ENCODE peak calls at places on chromosomes 11 and 22, in four cellular contexts. C is GM12878, D is HepG2, Q is K562. Z is an unnamed sample.

GRCh38 chr11:104705475-104706195 is 192.6 kb downstream of the CASP12 start:
- DNase-seq in D (no peak), C (peak; percentile 59), Q (no peak), Z (no peak)

GRCh38 chr11:13375798-13376197 is 87.2 kb downstream of the BTBD10 start:
- DNase-seq in D (no peak), Q (no peak), C (no peak), Z (no peak)

GRCh38 chr11:75237050-75237449 is 3.5 kb upstream of the TPBGL start:
- DNase-seq in C (no peak), D (no peak), Q (no peak), Z (no peak)

GRCh38 chr22:32079110-32080089 is 36.3 kb downstream of the SLC5A1 start:
- DNase-seq in C (no peak), Q (no peak), D (no peak), Z (no peak)

GRCh38 chr11:13663631-13664071 is 4.8 kb upstream of the FAR1 start:
- DNase-seq in C (no peak), D (no peak), Q (no peak), Z (no peak)

GRCh38 chr11:60915250-60915914 is 1.4 kb downstream of the TMEM109 start:
- DNase-seq in Q (no peak), D (no peak), C (peak; percentile 69), Z (peak; percentile 44)

GRCh38 chr22:27454807-27455450 is 346.6 kb downstream of the MN1 start:
- DNase-seq in C (no peak), D (no peak), Q (peak; percentile 13), Z (no peak)

GRCh38 chr22:46684706-46685105 is 53.3 kb downstream of the CERK start:
- DNase-seq in Q (no peak), C (peak; percentile 40), D (no peak), Z (no peak)

GRCh38 chr11:62546937-62547625 is 475 bp upstream of the AHNAK start:
- DNase-seq in D (no peak), C (no peak), Q (no peak), Z (no peak)

GRCh38 chr22:33328789-33329296 is 270.7 kb upstream of the SYN3 start:
- DNase-seq in C (no peak), D (peak; percentile 55), Q (no peak), Z (no peak)

GRCh38 chr22:45328822-45329535 is 19.2 kb downstream of the FAM118A start:
- DNase-seq in Q (no peak), D (no peak), C (no peak), Z (no peak)

GRCh38 chr11:14764213-14764898 is 120.8 kb downstream of the PDE3B start:
- DNase-seq in C (no peak), Q (no peak), D (no peak), Z (no peak)

GRCh38 chr11:66593650-66594049 is 665 bp downstream of the CCS start:
- DNase-seq in C (no peak), D (no peak), Q (no peak), Z (no peak)

GRCh38 chr11:16606784-16607674 is 131.4 kb upstream of the C11orf58 start:
- DNase-seq in Q (peak; percentile 50), C (no peak), D (no peak), Z (peak; percentile 27)

GRCh38 chr11:128716231-128716630 is 22.4 kb downstream of the FLI1 start:
- DNase-seq in D (no peak), Q (no peak), C (no peak), Z (no peak)

GRCh38 chr11:38448284-38448683 is 1850.2 kb upstream of the RAG2 start:
- DNase-seq in D (no peak), C (no peak), Q (no peak), Z (no peak)

GRCh38 chr11:8315463-8315862 is 51.8 kb upstream of the LMO1 start:
- DNase-seq in C (no peak), Q (no peak), D (no peak), Z (no peak)

GRCh38 chr22:38569181-38569971 is 607 bp downstream of the DMC1 start:
- DNase-seq in Q (peak; percentile 16), C (no peak), D (no peak), Z (peak; percentile 52)
- TF ChIP-seq SP1 in Q (no peak), C (no peak), D (no peak), Z (no peak)

DNA sequence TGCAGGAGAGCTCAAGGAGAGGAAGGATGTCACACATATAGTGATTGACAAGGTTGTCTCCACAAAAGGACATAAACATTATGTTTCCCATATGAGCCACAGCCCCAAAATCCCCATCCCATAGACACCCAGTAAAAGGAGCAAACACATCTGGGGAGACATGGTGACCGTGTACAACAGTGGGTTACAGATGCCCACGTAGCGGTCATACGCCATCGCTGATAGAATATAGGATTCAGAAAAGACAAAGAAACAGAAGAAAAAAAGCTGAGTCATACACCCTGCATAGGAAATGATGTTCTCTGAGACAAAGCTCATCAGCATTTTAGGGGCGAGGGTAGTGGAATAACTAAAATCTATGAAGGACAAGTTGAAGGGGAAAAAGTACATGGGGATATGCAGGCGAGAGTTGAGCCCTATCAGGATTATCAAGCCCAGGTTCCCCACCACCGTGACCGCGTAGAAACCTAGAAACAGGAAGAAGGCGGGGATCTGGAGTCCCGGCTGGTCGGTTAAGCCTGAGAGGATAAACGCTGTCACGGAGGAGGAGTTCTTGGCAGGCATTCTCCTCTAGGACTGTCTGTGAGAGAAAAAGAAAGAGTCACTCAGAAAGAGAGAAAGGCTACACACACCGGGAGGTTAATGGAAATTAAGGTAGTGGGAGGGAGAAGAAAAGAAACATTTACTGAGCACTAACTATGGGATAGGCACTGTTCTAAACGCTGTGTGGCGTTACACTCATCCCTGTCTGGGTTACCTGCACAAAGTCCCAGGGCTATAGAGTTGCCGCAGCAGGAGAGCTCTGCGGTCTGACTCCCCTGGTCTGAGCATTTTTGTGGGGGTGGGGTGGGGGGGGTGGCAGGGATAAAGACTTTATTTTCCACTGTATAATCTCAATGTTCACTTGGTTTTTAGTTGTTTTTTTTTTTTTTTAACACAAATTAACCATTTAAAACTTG is 36.1 kb upstream of the OR8B8 start:
- DNase-seq in D (peak; percentile 9), C (no peak), Q (peak; percentile 28), Z (no peak)
- TF ChIP-seq FOXM1 in D (no peak), C (no peak), Q (no peak), Z (no peak)

GRCh38 chr11:34065505-34066203 is 14.1 kb downstream of the CAPRIN1 start:
- DNase-seq in C (no peak), D (no peak), Q (no peak), Z (no peak)
- TF ChIP-seq SP1 in C (no peak), D (no peak), Q (no peak), Z (no peak)

GRCh38 chr11:96652516-96652915 is 262.7 kb downstream of the JRKL start:
- DNase-seq in C (no peak), Q (no peak), D (no peak), Z (no peak)
- TF ChIP-seq FOXM1 in C (no peak), Q (no peak), D (no peak), Z (no peak)

DNA sequence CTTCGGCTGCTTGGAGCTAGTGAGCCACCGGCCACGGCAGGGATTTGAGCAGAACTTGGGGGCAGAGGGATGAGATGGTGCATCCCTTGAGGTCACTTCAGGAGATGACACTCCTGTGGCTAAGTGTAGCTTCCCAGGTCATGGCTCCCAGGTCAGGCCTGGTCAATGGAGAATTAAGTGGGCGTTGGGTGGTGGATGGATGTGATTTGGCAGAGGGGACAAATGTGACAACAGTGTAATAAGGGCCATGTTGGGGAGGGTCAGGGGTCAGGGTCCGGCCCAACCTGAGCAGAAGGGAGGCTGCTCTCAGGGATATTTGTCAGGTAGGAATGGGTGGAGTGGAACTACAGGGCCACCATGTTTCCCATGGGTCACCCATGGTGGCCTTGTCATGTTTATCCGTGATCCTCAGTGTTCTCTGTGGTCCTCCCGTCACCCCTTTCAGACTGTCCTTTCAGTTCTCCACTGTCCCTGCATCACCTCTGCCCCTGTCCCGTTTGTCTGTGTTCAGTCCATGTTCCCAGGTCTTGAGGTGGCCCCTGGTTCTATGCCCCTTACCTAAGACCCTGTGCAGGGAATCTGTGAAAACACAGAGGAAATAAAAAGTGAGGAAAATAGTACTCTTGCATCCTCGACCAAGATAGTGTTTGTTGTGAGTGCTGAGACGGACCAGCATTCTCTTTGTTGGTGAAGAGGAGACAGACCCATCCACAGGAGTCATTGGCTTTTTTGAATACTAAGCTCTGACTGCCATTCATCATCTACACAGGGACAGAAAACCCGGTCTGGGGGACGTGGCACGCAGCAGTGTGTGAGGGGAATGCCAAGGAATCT is 6.1 kb downstream of the SLC25A1 start:
- DNase-seq in Q (no peak), C (no peak), D (no peak), Z (no peak)
- TF ChIP-seq SP1 in Q (no peak), C (no peak), D (no peak), Z (no peak)

DNA sequence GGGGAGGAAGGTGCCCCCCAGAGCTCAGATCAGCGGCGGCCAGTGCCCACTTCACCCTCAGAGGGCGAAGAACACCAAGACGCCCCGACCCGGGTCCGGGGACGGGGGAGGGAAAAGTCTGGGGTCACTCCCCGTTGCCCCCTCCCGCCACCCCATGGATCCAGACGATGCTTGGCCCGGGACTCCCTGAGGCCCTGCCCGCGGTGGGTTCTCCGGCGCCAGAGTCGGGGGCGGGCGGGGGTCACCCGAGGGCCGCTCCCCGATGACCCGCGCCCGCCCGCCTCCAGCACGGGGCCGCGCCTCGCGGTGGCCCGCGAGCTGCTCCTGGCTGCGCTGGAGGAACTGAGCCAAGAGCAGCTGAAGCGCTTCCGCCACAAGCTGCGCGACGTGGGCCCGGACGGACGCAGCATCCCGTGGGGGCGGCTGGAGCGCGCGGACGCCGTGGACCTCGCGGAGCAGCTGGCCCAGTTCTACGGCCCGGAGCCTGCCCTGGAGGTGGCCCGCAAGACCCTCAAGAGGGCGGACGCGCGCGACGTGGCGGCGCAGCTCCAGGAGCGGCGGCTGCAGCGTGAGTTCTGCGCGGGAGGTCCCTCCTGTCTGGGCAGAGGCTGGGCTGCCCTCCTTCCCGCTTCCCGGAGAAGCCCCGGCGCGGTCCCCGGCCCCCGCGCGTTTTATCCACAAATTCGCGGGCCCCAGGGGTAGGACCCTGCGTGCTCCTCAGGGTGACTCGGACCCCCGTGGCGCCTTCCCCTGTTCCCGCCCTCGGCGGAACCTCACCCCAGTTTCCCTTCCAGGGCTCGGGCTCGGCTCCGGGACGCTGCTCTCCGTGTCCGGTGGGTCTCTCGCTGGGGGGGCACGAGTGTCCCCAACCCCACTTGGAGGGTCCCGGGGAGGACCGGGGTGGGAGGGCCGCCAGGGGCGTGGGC is 1.1 kb downstream of the NLRP6 start:
- DNase-seq in C (no peak), D (no peak), Q (no peak), Z (no peak)
- TF ChIP-seq FOXM1 in C (no peak), D (no peak), Q (no peak), Z (no peak)